ENCODE peak calls at places on chromosomes 3 and 15, in ten cellular contexts. One of them, this sample, is unnamed.

GRCh38 chr3:63076357-63076756 is 201.1 kb upstream of the CADPS start:
- DNase-seq in GM12865: no peak
- DNase-seq in left ventricle myocardium inferior: no peak
- DNase-seq in pancreas: no peak
- DNase-seq in cardiac fibroblast: no peak
- DNase-seq in ovary: no peak
- DNase-seq in fibroblast of mammary gland: peak
- DNase-seq in astrocyte of the spinal cord: no peak
- DNase-seq in AG09319: no peak
- DNase-seq in endothelial cell of umbilical vein: no peak
- DNase-seq in this sample: no peak

GRCh38 chr3:186432189-186432588 is 70.2 kb upstream of the DGKG start:
- DNase-seq in endothelial cell of umbilical vein: no peak
- DNase-seq in ovary: no peak
- DNase-seq in AG09319: no peak
- DNase-seq in astrocyte of the spinal cord: no peak
- DNase-seq in GM12865: peak
- DNase-seq in cardiac fibroblast: no peak
- DNase-seq in fibroblast of mammary gland: peak
- DNase-seq in pancreas: no peak
- DNase-seq in left ventricle myocardium inferior: no peak
- DNase-seq in this sample: peak

GRCh38 chr3:126464494-126464893 is 11.2 kb downstream of the ZXDC start:
- DNase-seq in GM12865: no peak
- DNase-seq in AG09319: no peak
- DNase-seq in pancreas: no peak
- DNase-seq in cardiac fibroblast: no peak
- DNase-seq in left ventricle myocardium inferior: no peak
- DNase-seq in fibroblast of mammary gland: no peak
- DNase-seq in ovary: no peak
- DNase-seq in endothelial cell of umbilical vein: no peak
- DNase-seq in astrocyte of the spinal cord: no peak
- DNase-seq in this sample: no peak

GRCh38 chr3:180085122-180085710 is 48.5 kb upstream of the PEX5L start:
- DNase-seq in cardiac fibroblast: no peak
- DNase-seq in ovary: no peak
- DNase-seq in GM12865: peak
- DNase-seq in astrocyte of the spinal cord: no peak
- DNase-seq in endothelial cell of umbilical vein: no peak
- DNase-seq in fibroblast of mammary gland: no peak
- DNase-seq in pancreas: no peak
- DNase-seq in left ventricle myocardium inferior: no peak
- DNase-seq in AG09319: no peak
- DNase-seq in this sample: peak

GRCh38 chr3:43707998-43708397 is 17.3 kb downstream of the ABHD5 start:
- DNase-seq in pancreas: no peak
- DNase-seq in AG09319: no peak
- DNase-seq in astrocyte of the spinal cord: peak
- DNase-seq in GM12865: no peak
- DNase-seq in ovary: no peak
- DNase-seq in endothelial cell of umbilical vein: peak
- DNase-seq in fibroblast of mammary gland: peak
- DNase-seq in left ventricle myocardium inferior: no peak
- DNase-seq in cardiac fibroblast: peak
- DNase-seq in this sample: peak

GRCh38 chr15:98840010-98840409 is 167.6 kb downstream of the PGPEP1L start:
- DNase-seq in pancreas: no peak
- DNase-seq in ovary: no peak
- DNase-seq in left ventricle myocardium inferior: no peak
- DNase-seq in GM12865: no peak
- DNase-seq in astrocyte of the spinal cord: no peak
- DNase-seq in cardiac fibroblast: no peak
- DNase-seq in fibroblast of mammary gland: no peak
- DNase-seq in AG09319: no peak
- DNase-seq in endothelial cell of umbilical vein: no peak
- DNase-seq in this sample: no peak

GRCh38 chr3:156680243-156680930 is 6.0 kb downstream of the TIPARP start:
- DNase-seq in pancreas: no peak
- DNase-seq in GM12865: no peak
- DNase-seq in cardiac fibroblast: no peak
- DNase-seq in ovary: no peak
- DNase-seq in left ventricle myocardium inferior: no peak
- DNase-seq in fibroblast of mammary gland: no peak
- DNase-seq in endothelial cell of umbilical vein: no peak
- DNase-seq in astrocyte of the spinal cord: no peak
- DNase-seq in AG09319: no peak
- DNase-seq in this sample: no peak

GRCh38 chr15:69843927-69844326 is 253.8 kb downstream of the TLE3 start:
- DNase-seq in astrocyte of the spinal cord: no peak
- DNase-seq in left ventricle myocardium inferior: peak
- DNase-seq in pancreas: no peak
- DNase-seq in cardiac fibroblast: no peak
- DNase-seq in ovary: no peak
- DNase-seq in GM12865: no peak
- DNase-seq in fibroblast of mammary gland: no peak
- DNase-seq in endothelial cell of umbilical vein: no peak
- DNase-seq in AG09319: no peak
- DNase-seq in this sample: no peak

GRCh38 chr3:194592798-194593752 is 40.1 kb downstream of the TMEM44 start:
- DNase-seq in left ventricle myocardium inferior: no peak
- DNase-seq in cardiac fibroblast: peak
- DNase-seq in astrocyte of the spinal cord: peak
- DNase-seq in ovary: no peak
- DNase-seq in AG09319: peak
- DNase-seq in GM12865: peak
- DNase-seq in endothelial cell of umbilical vein: peak
- DNase-seq in fibroblast of mammary gland: peak
- DNase-seq in pancreas: no peak
- DNase-seq in this sample: peak

GRCh38 chr3:185362850-185363661 is at the start of gene MAP3K13:
- DNase-seq in GM12865: peak
- DNase-seq in cardiac fibroblast: peak
- DNase-seq in left ventricle myocardium inferior: peak
- DNase-seq in fibroblast of mammary gland: peak
- DNase-seq in ovary: peak
- DNase-seq in endothelial cell of umbilical vein: peak
- DNase-seq in AG09319: peak
- DNase-seq in pancreas: peak
- DNase-seq in astrocyte of the spinal cord: peak
- DNase-seq in this sample: peak

GRCh38 chr3:64958187-64958586 is 270.4 kb upstream of the ADAMTS9 start:
- DNase-seq in cardiac fibroblast: no peak
- DNase-seq in GM12865: no peak
- DNase-seq in left ventricle myocardium inferior: no peak
- DNase-seq in endothelial cell of umbilical vein: no peak
- DNase-seq in AG09319: no peak
- DNase-seq in ovary: no peak
- DNase-seq in astrocyte of the spinal cord: no peak
- DNase-seq in fibroblast of mammary gland: peak
- DNase-seq in pancreas: no peak
- DNase-seq in this sample: no peak

GRCh38 chr3:31754575-31755278 is 222.0 kb downstream of the STT3B start:
- DNase-seq in cardiac fibroblast: no peak
- DNase-seq in ovary: no peak
- DNase-seq in left ventricle myocardium inferior: no peak
- DNase-seq in GM12865: peak
- DNase-seq in pancreas: no peak
- DNase-seq in endothelial cell of umbilical vein: no peak
- DNase-seq in AG09319: no peak
- DNase-seq in astrocyte of the spinal cord: no peak
- DNase-seq in fibroblast of mammary gland: no peak
- DNase-seq in this sample: no peak

GRCh38 chr15:89888214-89888804 is 5.5 kb downstream of the AP3S2 start:
- DNase-seq in pancreas: no peak
- DNase-seq in cardiac fibroblast: peak
- DNase-seq in fibroblast of mammary gland: peak
- DNase-seq in astrocyte of the spinal cord: peak
- DNase-seq in GM12865: peak
- DNase-seq in left ventricle myocardium inferior: no peak
- DNase-seq in endothelial cell of umbilical vein: peak
- DNase-seq in AG09319: no peak
- DNase-seq in ovary: no peak
- DNase-seq in this sample: peak
- TF ChIP-seq CTCF in pancreas: peak
- TF ChIP-seq CTCF in cardiac fibroblast: peak
- TF ChIP-seq CTCF in fibroblast of mammary gland: peak
- TF ChIP-seq CTCF in astrocyte of the spinal cord: peak
- TF ChIP-seq CTCF in GM12865: peak
- TF ChIP-seq CTCF in left ventricle myocardium inferior: peak
- TF ChIP-seq CTCF in endothelial cell of umbilical vein: peak
- TF ChIP-seq CTCF in AG09319: peak
- TF ChIP-seq CTCF in ovary: no peak
- TF ChIP-seq CTCF in this sample: peak

GRCh38 chr3:171643033-171643432 is 167.2 kb downstream of the PLD1 start:
- DNase-seq in endothelial cell of umbilical vein: no peak
- DNase-seq in GM12865: no peak
- DNase-seq in AG09319: no peak
- DNase-seq in left ventricle myocardium inferior: no peak
- DNase-seq in astrocyte of the spinal cord: no peak
- DNase-seq in cardiac fibroblast: no peak
- DNase-seq in pancreas: no peak
- DNase-seq in fibroblast of mammary gland: no peak
- DNase-seq in ovary: no peak
- DNase-seq in this sample: no peak

GRCh38 chr3:171646357-171647133 is 163.7 kb downstream of the PLD1 start:
- DNase-seq in AG09319: peak
- DNase-seq in cardiac fibroblast: peak
- DNase-seq in endothelial cell of umbilical vein: peak
- DNase-seq in ovary: no peak
- DNase-seq in fibroblast of mammary gland: peak
- DNase-seq in pancreas: no peak
- DNase-seq in left ventricle myocardium inferior: no peak
- DNase-seq in GM12865: peak
- DNase-seq in astrocyte of the spinal cord: peak
- DNase-seq in this sample: peak

GRCh38 chr3:171644681-171645080 is 165.6 kb downstream of the PLD1 start:
- DNase-seq in AG09319: no peak
- DNase-seq in GM12865: no peak
- DNase-seq in ovary: no peak
- DNase-seq in astrocyte of the spinal cord: no peak
- DNase-seq in fibroblast of mammary gland: no peak
- DNase-seq in left ventricle myocardium inferior: no peak
- DNase-seq in cardiac fibroblast: no peak
- DNase-seq in endothelial cell of umbilical vein: no peak
- DNase-seq in pancreas: no peak
- DNase-seq in this sample: no peak

DNA sequence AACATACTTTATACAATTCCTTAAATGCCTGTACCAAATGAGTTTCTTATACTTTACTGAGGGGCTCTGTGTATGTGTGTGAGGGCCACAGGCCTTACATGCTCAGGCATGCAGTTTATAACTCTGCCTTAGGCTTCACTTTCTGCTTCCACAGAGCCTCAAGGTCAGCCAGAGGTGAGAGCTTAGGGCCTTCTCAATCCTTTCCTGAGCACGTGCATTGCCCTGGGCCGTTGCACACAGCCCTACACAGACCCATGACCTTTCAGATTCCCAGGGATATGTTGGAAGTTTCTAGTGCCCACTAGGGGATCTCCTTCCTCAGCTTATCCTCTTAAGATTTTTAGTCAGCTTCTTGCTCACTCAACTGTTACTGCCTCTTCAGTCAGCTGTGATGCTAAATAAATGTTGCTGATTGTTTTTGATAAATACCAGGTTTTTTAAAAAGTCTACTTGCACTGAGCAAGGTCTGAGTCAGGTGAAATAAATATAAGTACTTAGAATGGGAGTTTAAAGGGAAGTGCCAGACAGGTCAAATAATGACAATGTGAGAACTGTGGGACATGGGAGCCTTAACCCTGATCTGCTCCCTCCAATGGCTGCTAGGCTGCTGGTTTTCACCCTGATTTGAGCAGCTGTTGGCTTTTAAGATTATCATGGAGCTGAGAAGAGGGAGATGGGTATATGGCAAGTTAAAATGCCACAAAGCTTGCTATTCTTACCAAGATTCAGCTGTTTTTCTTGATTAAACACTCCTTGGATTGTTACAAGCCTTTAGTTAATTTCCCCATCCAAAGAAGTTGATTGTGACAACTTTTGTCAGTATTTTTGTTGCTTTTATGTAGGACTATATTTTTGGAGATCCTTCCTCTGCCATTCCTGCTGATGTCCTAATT is 169.5 kb downstream of the PLD1 start:
- DNase-seq in GM12865: no peak
- DNase-seq in AG09319: peak
- DNase-seq in pancreas: no peak
- DNase-seq in cardiac fibroblast: peak
- DNase-seq in endothelial cell of umbilical vein: peak
- DNase-seq in left ventricle myocardium inferior: peak
- DNase-seq in ovary: no peak
- DNase-seq in fibroblast of mammary gland: peak
- DNase-seq in astrocyte of the spinal cord: peak
- DNase-seq in this sample: peak
- TF ChIP-seq CTCF in GM12865: no peak
- TF ChIP-seq CTCF in AG09319: peak
- TF ChIP-seq CTCF in pancreas: no peak
- TF ChIP-seq CTCF in cardiac fibroblast: peak
- TF ChIP-seq CTCF in endothelial cell of umbilical vein: no peak
- TF ChIP-seq CTCF in left ventricle myocardium inferior: no peak
- TF ChIP-seq CTCF in ovary: no peak
- TF ChIP-seq CTCF in fibroblast of mammary gland: peak
- TF ChIP-seq CTCF in astrocyte of the spinal cord: peak
- TF ChIP-seq CTCF in this sample: no peak

DNA sequence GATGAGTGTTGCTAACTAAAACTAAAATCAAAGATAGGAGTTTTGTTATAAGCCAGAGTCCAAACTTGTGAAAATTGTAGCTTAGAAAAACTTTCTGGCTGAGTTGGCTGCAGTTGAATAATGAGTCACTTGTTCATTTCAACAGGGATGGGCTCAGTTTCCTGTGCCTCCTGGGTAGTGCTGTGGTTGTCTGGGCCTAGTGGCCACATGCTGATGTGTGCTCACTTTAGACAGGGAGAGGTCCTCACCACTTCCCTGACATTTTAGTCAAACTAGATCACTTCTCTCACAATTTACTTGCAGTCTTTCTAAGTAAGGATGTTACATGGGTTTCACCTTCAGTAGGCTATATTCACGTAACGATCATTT is 6.3 kb upstream of the UBE2Q2 start:
- DNase-seq in endothelial cell of umbilical vein: peak
- DNase-seq in fibroblast of mammary gland: peak
- DNase-seq in AG09319: peak
- DNase-seq in cardiac fibroblast: peak
- DNase-seq in GM12865: peak
- DNase-seq in pancreas: no peak
- DNase-seq in astrocyte of the spinal cord: peak
- DNase-seq in ovary: no peak
- DNase-seq in left ventricle myocardium inferior: no peak
- DNase-seq in this sample: peak
- TF ChIP-seq CTCF in endothelial cell of umbilical vein: no peak
- TF ChIP-seq CTCF in fibroblast of mammary gland: no peak
- TF ChIP-seq CTCF in AG09319: no peak
- TF ChIP-seq CTCF in cardiac fibroblast: peak
- TF ChIP-seq CTCF in GM12865: no peak
- TF ChIP-seq CTCF in pancreas: no peak
- TF ChIP-seq CTCF in astrocyte of the spinal cord: no peak
- TF ChIP-seq CTCF in ovary: no peak
- TF ChIP-seq CTCF in left ventricle myocardium inferior: no peak
- TF ChIP-seq CTCF in this sample: no peak

DNA sequence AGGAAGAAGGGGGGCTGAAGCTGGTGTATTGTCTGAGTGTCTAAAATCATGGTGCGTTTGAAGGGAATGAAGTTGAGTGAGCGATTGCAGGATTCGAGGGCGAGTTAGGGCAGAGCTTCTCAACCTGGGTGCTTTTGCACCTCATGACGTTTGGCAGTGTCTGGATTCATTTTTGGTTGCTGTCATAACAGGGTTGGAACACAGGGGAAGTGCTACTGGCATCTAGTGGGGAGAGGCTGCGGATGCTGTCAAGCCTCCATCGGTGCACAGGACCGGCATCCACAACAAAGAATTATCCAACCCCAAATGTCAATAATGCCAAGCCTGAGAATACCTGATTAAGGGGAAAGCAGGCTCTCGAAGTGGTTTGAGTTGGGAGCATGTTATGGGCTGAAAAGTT is 120.0 kb downstream of the SLCO3A1 start:
- DNase-seq in cardiac fibroblast: peak
- DNase-seq in endothelial cell of umbilical vein: no peak
- DNase-seq in astrocyte of the spinal cord: no peak
- DNase-seq in GM12865: no peak
- DNase-seq in pancreas: no peak
- DNase-seq in left ventricle myocardium inferior: no peak
- DNase-seq in fibroblast of mammary gland: no peak
- DNase-seq in ovary: no peak
- DNase-seq in AG09319: no peak
- DNase-seq in this sample: peak
- TF ChIP-seq CTCF in cardiac fibroblast: peak
- TF ChIP-seq CTCF in endothelial cell of umbilical vein: no peak
- TF ChIP-seq CTCF in astrocyte of the spinal cord: no peak
- TF ChIP-seq CTCF in GM12865: no peak
- TF ChIP-seq CTCF in pancreas: no peak
- TF ChIP-seq CTCF in left ventricle myocardium inferior: peak
- TF ChIP-seq CTCF in fibroblast of mammary gland: no peak
- TF ChIP-seq CTCF in ovary: no peak
- TF ChIP-seq CTCF in AG09319: no peak
- TF ChIP-seq CTCF in this sample: peak